ENCODE peak calls at places on chromosome 15, in nine cellular contexts. M is esophagus muscularis mucosa, R is stomach, N is suprapubic skin, J is sigmoid colon, O is GM23338, Z is endothelial cell of umbilical vein, B is upper lobe of left lung, I is Panc1. E is an unnamed sample.

GRCh38 chr15:38425269-38425668 is 28.7 kb upstream of the FAM98B start:
- DNase-seq in M (no peak), R (no peak), N (no peak), J (no peak), O (no peak), Z (no peak), B (no peak), I (no peak), E (no peak)

GRCh38 chr15:45091161-45091560 is 22.8 kb downstream of the DUOX2 start:
- DNase-seq in M (no peak), R (no peak), N (no peak), J (no peak), O (no peak), Z (no peak), B (no peak), I (no peak), E (no peak)

GRCh38 chr15:100924436-100924835 is 5.3 kb downstream of the LRRK1 start:
- DNase-seq in M (no peak), R (no peak), N (no peak), J (no peak), O (no peak), Z (no peak), B (no peak), I (no peak), E (no peak)

GRCh38 chr15:77826006-77826695 is 193.4 kb upstream of the LINGO1 start:
- DNase-seq in M (no peak), R (no peak), N (no peak), J (no peak), O (no peak), Z (no peak), B (no peak), I (no peak), E (no peak)

GRCh38 chr15:32824777-32825176 is 107.0 kb downstream of the GREM1 start:
- DNase-seq in M (no peak), R (no peak), N (no peak), J (no peak), O (no peak), Z (peak; percentile 61), B (no peak), I (no peak), E (no peak)

GRCh38 chr15:77035999-77036471 is 34.9 kb downstream of the TSPAN3 start:
- DNase-seq in M (no peak), R (peak; percentile 17), N (no peak), J (peak; percentile 49), O (no peak), Z (no peak), B (no peak), I (no peak), E (peak; percentile 7)

GRCh38 chr15:92971081-92971480 is 71.0 kb downstream of the CHD2 start:
- DNase-seq in M (no peak), R (no peak), N (no peak), J (no peak), O (no peak), Z (no peak), B (no peak), I (no peak), E (no peak)

GRCh38 chr15:89034305-89034704 is 54.0 kb upstream of the ABHD2 start:
- DNase-seq in M (no peak), R (no peak), N (no peak), J (no peak), O (no peak), Z (peak; percentile 19), B (no peak), I (no peak), E (no peak)

GRCh38 chr15:91787198-91787597 is 66.3 kb upstream of the SLCO3A1 start:
- DNase-seq in M (no peak), R (no peak), N (no peak), J (no peak), O (no peak), Z (no peak), B (no peak), I (no peak), E (no peak)

GRCh38 chr15:57148236-57148635 is 228.1 kb upstream of the CGNL1 start:
- DNase-seq in M (no peak), R (no peak), N (no peak), J (no peak), O (no peak), Z (no peak), B (no peak), I (no peak), E (no peak)

GRCh38 chr15:75232252-75232813 is 25.8 kb upstream of the GOLGA6C start:
- DNase-seq in M (no peak), R (no peak), N (no peak), J (peak; percentile 57), O (no peak), Z (no peak), B (no peak), I (no peak), E (peak; percentile 4)

GRCh38 chr15:75720787-75721461 is 8.3 kb upstream of the CSPG4 start:
- DNase-seq in M (no peak), R (peak; percentile 87), N (no peak), J (peak; percentile 86), O (peak; percentile 79), Z (peak; percentile 39), B (peak; percentile 75), I (no peak), E (peak; percentile 88)

GRCh38 chr15:67892559-67893377 is 52.9 kb upstream of the RNU6-1 start:
- DNase-seq in M (peak; percentile 75), R (no peak), N (no peak), J (peak; percentile 81), O (no peak), Z (no peak), B (no peak), I (no peak), E (no peak)

GRCh38 chr15:91021516-91022074 is 799 bp downstream of the VPS33B start:
- DNase-seq in M (no peak), R (no peak), N (no peak), J (no peak), O (no peak), Z (no peak), B (no peak), I (no peak), E (no peak)

GRCh38 chr15:94844188-94844532 is 612.8 kb downstream of the MCTP2 start:
- DNase-seq in M (no peak), R (no peak), N (no peak), J (no peak), O (peak; percentile 1), Z (no peak), B (no peak), I (no peak), E (no peak)

GRCh38 chr15:55267401-55268053 is 22.1 kb downstream of the RAB27A start:
- DNase-seq in M (no peak), R (peak; percentile 50), N (no peak), J (no peak), O (no peak), Z (peak; percentile 55), B (peak; percentile 84), I (no peak), E (peak; percentile 69)

GRCh38 chr15:60973637-60974415 is 255.3 kb downstream of the RORA start:
- DNase-seq in M (peak; percentile 90), R (no peak), N (no peak), J (no peak), O (no peak), Z (peak; percentile 69), B (no peak), I (no peak), E (no peak)

GRCh38 chr15:60000824-60001641 is 3.1 kb upstream of the FOXB1 start:
- DNase-seq in M (no peak), R (no peak), N (no peak), J (no peak), O (peak; percentile 31), Z (no peak), B (no peak), I (no peak), E (no peak)

GRCh38 chr15:74845208-74845568 is 2.2 kb upstream of the ULK3 start:
- DNase-seq in M (no peak), R (no peak), N (no peak), J (no peak), O (no peak), Z (no peak), B (no peak), I (no peak), E (no peak)

GRCh38 chr15:74543583-74543982 is 2.6 kb downstream of the ARID3B start:
- DNase-seq in M (no peak), R (no peak), N (no peak), J (no peak), O (peak; percentile 42), Z (no peak), B (no peak), I (no peak), E (no peak)

DNA sequence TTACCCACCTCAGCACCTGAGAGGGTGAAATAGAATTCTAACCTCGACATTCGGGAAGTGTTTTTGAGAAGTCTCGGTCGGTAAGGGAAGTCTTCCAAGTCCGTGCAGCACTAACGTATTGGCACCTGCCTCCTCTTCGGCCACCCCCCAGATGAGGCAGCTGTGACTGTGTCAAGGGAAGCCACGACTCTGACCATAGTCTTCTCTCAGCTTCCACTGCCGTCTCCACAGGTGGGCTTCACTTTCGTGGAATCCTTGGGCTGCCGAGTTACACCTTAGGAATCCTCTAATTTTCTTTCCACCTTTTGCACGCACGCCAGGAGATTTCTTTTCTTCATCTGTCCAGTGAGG is 775 bp downstream of the CCNDBP1 start:
- DNase-seq in M (no peak), R (no peak), N (no peak), J (no peak), O (no peak), Z (no peak), B (no peak), I (no peak), E (peak; percentile 35)
- TF ChIP-seq CTCF in M (no peak), R (no peak), N (no peak), J (no peak), O (no peak), Z (no peak), B (no peak), I (peak; percentile 26), E (no peak)

DNA sequence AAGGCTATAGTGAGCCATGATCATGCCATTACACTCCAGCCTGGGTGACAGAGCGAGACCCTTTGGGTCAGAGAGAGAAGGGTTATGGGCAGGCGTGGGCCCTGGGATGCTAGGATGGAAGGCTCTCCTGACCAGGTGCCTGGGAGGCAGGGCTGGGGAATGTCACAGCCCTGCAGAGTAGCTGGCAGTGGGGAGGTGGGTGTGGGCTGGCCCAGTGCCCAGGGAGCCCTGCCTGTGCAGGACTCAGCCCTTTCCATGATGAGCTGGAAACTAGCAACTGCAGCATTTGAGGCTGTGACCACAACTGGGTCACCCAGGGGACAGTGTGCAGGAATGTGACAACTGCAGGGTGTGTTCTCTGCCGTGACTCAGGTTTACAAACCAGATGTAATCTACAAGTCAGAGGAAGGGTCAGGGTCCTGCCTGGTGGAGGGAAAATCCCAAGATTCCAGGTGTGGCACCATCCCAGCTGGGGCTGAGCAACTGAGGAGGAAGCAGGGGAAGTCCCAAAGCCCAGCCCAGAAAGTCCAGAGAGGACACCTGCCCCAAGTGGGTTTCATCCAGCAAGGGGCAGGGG is 45.4 kb downstream of the SLC28A1 start:
- DNase-seq in M (no peak), R (peak; percentile 86), N (no peak), J (no peak), O (no peak), Z (no peak), B (no peak), I (no peak), E (peak; percentile 85)
- TF ChIP-seq POLR2AphosphoS5 in M (no peak), R (peak; percentile 53), N (no peak), J (no peak), O (no peak), Z (no peak), B (no peak), I (no peak), E (peak; percentile 25)

GRCh38 chr15:72169236-72169920 is 28.2 kb downstream of the GRAMD2A start:
- DNase-seq in M (no peak), R (peak; percentile 44), N (no peak), J (no peak), O (no peak), Z (no peak), B (no peak), I (no peak), E (no peak)
- H3K27ac ChIP-seq in M (no peak overlapping the region), R (no peak overlapping the region), N (no peak overlapping the region), J (no peak overlapping the region), O (no peak overlapping the region), Z (no peak overlapping the region), B (no peak overlapping the region), I (no peak overlapping the region), E (peak overlapping the region; percentile 67)

GRCh38 chr15:40440300-40441011 is at the start of gene BAHD1:
- DNase-seq in M (peak; percentile 99), R (peak; percentile 96), N (peak; percentile 98), J (peak; percentile 98), O (peak; percentile 98), Z (peak; percentile 92), B (peak; percentile 97), I (peak; percentile 54), E (peak; percentile 98)
- TF ChIP-seq CTCF in M (no peak), R (no peak), N (no peak), J (no peak), O (no peak), Z (peak; percentile 25), B (no peak), I (no peak), E (no peak)

E was measured in transverse colon.